ENCODE peak calls at places on chromosome 12, in seven cellular contexts. W is right lobe of liver, F is progenitor cell of endocrine pancreas, E is astrocyte, Y is activated B cell treated with CpG ODN at 0.5 μM for 24 hours, R is left lung, Q is AG09309. C is an unnamed sample.

GRCh38 chr12:110065540-110065939 is 17.2 kb upstream of the C12orf76 start:
- DNase-seq in W (no peak), Y (no peak), E (no peak), Q (no peak), R (no peak), F (no peak), C (no peak)

GRCh38 chr12:65876898-65877721 is 52.8 kb downstream of the HMGA2 start:
- DNase-seq in E (peak; percentile 74), W (no peak), Y (no peak), Q (no peak), F (peak; percentile 36), R (no peak), C (no peak)

GRCh38 chr12:41310367-41310766 is 122.2 kb downstream of the PDZRN4 start:
- DNase-seq in W (no peak), Y (no peak), F (no peak), R (no peak), E (no peak), Q (no peak), C (no peak)

GRCh38 chr12:91019455-91019854 is 14.7 kb upstream of the EPYC start:
- DNase-seq in F (no peak), Y (no peak), R (no peak), E (no peak), W (no peak), Q (no peak), C (no peak)

GRCh38 chr12:76706099-76706498 is 57.8 kb upstream of the ZDHHC17 start:
- DNase-seq in W (no peak), E (peak; percentile 27), F (no peak), Y (no peak), Q (no peak), R (no peak), C (no peak)

GRCh38 chr12:130764073-130764472 is 48.0 kb upstream of the RIMBP2 start:
- DNase-seq in F (no peak), R (no peak), Q (no peak), W (no peak), Y (no peak), E (peak; percentile 21), C (no peak)

GRCh38 chr12:31331242-31331641 is 5.3 kb upstream of the SINHCAF start:
- DNase-seq in W (no peak), E (no peak), F (no peak), Y (no peak), Q (no peak), R (no peak), C (no peak)

GRCh38 chr12:125228519-125229260 is 163.5 kb downstream of the AACS start:
- DNase-seq in Y (no peak), W (no peak), E (no peak), F (no peak), R (no peak), Q (no peak), C (no peak)

GRCh38 chr12:52066346-52067080 is 3.3 kb upstream of the ATG101 start:
- DNase-seq in Q (no peak), R (no peak), E (no peak), F (no peak), W (no peak), Y (no peak), C (no peak)

GRCh38 chr12:91986084-91986483 is 159.6 kb downstream of the BTG1 start:
- DNase-seq in Y (no peak), W (no peak), Q (no peak), R (no peak), E (peak; percentile 60), F (no peak), C (no peak)

GRCh38 chr12:9741726-9742125 is 8.8 kb upstream of the CLECL1 start:
- DNase-seq in Y (no peak), W (no peak), E (no peak), Q (no peak), F (no peak), R (no peak), C (no peak)

GRCh38 chr12:12004524-12004923 is 66.2 kb upstream of the BCL2L14 start:
- DNase-seq in F (no peak), Y (no peak), Q (no peak), R (no peak), W (no peak), E (no peak), C (no peak)

GRCh38 chr12:17342381-17342961 is 736.5 kb upstream of the LMO3 start:
- DNase-seq in Q (no peak), R (no peak), Y (no peak), F (no peak), E (no peak), W (no peak), C (no peak)

DNA sequence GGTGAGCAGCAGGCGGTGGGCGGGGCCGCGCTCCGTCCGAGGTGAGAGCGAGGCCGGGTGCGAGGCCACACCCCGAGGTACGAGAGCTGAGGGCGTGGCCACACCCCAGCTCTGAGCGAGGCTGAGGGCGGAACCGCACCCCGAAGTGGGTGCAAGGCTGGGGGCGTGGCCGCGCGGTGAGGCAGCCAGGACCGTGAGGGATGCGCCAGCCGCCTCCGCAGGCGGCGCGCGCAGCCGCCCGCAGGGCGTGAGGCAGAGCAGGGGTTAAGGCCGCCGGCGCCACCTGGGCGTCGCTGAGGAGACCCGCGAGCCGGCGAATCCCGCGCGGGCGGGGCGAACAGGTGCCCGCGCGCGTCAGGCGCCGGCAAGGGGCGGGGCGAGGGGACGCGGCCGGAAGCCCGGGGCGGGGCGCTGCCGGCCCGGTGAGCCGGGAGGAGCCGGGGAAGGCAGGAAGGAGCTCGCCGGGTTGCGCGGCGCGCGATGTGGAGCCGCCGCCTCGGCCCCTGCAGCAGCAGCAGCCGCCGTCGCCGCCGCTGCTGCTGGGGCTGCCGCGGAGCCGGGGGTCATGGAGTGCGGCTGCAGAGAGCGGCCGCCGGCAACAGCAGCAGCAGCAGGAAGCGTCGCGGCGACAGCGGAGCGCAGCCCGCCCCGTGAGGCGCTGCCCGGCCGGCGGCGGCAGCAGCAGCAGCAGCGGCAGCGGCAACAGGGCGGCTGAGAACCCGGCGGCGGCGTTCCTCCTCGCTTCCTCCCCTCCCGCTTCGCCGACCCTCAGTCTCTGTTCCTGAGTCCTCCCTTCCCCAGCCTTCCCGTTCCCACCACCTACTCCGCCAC is at the start of gene BICDL1:
- DNase-seq in Y (peak; percentile 96), W (peak; percentile 87), E (peak; percentile 11), Q (no peak), F (peak; percentile 84), R (peak; percentile 88), C (peak; percentile 39)
- TF ChIP-seq CTCF in Y (no peak), W (no peak), E (no peak), Q (no peak), F (no peak), R (no peak), C (no peak)

GRCh38 chr12:55072093-55072492 is 52.3 kb downstream of the NEUROD4 start:
- DNase-seq in E (no peak), R (peak; percentile 49), Q (no peak), W (peak; percentile 75), F (no peak), Y (peak; percentile 42), C (no peak)
- TF ChIP-seq CTCF in E (peak; percentile 8), R (no peak), Q (peak; percentile 47), W (peak; percentile 51), F (peak; percentile 27), Y (no peak), C (peak; percentile 87)

GRCh38 chr12:2179953-2180736 is 127.4 kb downstream of the CACNA1C start:
- DNase-seq in W (no peak), Q (peak; percentile 78), F (no peak), R (peak; percentile 52), Y (no peak), E (peak; percentile 95), C (no peak)

GRCh38 chr12:2180737-2181082 is 127.9 kb downstream of the CACNA1C start:
- DNase-seq in R (no peak), W (no peak), F (no peak), Y (no peak), E (no peak), Q (no peak), C (no peak)

GRCh38 chr12:2187195-2187963 is 134.6 kb downstream of the CACNA1C start:
- DNase-seq in E (no peak), F (no peak), W (no peak), Q (no peak), Y (no peak), R (no peak), C (no peak)

GRCh38 chr12:2185751-2186341 is 133.1 kb downstream of the CACNA1C start:
- DNase-seq in W (no peak), Y (no peak), R (no peak), Q (peak; percentile 44), E (peak; percentile 76), F (no peak), C (no peak)

DNA sequence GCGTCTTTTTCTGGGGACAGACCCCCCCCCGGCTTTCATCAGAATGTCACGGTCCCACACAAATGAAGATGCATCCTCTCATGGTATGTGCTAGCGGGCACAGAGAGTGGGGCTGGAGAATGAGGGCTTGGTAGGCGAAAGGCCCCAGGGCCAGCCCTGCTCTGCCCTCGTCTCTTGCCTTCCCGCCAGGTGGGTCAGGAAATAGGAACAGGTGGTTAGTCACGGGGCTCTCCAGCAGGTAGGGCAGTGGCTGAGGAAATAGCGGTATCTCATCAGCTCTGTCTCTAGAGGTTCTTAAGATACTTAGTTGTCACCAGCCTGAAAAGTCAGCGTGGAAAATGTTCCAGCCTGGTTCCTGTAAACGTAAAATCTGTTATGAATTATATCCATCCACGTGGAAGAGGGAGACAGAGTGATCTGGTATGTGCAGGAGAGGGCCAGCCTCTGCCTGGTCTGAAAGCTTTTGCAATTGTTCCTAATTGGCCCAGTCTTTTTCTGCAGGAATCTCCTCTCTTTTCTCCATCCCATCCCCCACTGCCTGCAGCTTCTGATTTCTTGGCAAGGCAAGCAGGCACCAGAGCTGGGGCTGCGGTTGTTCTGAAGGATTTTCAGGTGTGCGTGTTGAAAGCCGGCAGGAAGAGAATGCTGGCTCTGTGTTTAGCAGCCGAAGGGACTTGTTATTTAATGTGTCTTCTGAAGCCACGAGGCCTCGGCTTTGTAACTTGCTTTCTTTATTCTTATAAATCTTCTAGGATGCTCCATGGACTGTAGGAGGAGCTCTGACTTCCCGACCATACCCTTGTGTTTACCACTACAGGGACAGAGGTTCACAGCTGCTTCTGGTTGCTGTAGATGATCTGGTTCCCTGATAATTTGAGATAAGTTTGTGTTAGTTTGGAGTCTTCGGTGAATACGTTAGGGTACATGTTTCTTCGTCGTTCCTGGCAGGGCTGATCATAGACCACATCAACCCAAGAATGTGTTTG is 131.1 kb downstream of the CACNA1C start:
- DNase-seq in E (peak; percentile 82), R (no peak), Y (no peak), W (no peak), F (no peak), Q (peak; percentile 75), C (no peak)
- TF ChIP-seq CTCF in E (no peak), R (no peak), Y (no peak), W (no peak), F (peak; percentile 10), Q (peak; percentile 52), C (no peak)

GRCh38 chr12:114912811-114913210 is 228.8 kb upstream of the TBX3 start:
- DNase-seq in F (no peak), R (no peak), E (no peak), Q (no peak), Y (no peak), W (no peak), C (no peak)
- TF ChIP-seq CTCF in F (no peak), R (no peak), E (no peak), Q (no peak), Y (no peak), W (no peak), C (no peak)

C was measured in D721Med.